ENCODE peak calls at places on chromosomes 2 and 18, in five cellular contexts. One of them, this sample, is unnamed.

GRCh38 chr2:217555075-217555876 is 447.5 kb downstream of the TNS1 start:
- DNase-seq in H9: peak; percentile 72
- DNase-seq in cardiac muscle cell: no peak
- DNase-seq in tibial artery: no peak
- DNase-seq in MM.1S: no peak
- DNase-seq in this sample: no peak

GRCh38 chr2:203673933-203674332 is 32.5 kb upstream of the CD28 start:
- DNase-seq in H9: no peak
- DNase-seq in tibial artery: no peak
- DNase-seq in cardiac muscle cell: peak; percentile 47
- DNase-seq in MM.1S: peak; percentile 96
- DNase-seq in this sample: no peak

GRCh38 chr2:30321466-30321865 is 90.1 kb downstream of the LBH start:
- DNase-seq in H9: no peak
- DNase-seq in tibial artery: no peak
- DNase-seq in cardiac muscle cell: peak; percentile 10
- DNase-seq in MM.1S: no peak
- DNase-seq in this sample: no peak

GRCh38 chr2:221680548-221680947 is 108.4 kb upstream of the EPHA4 start:
- DNase-seq in MM.1S: no peak
- DNase-seq in tibial artery: no peak
- DNase-seq in cardiac muscle cell: no peak
- DNase-seq in H9: no peak
- DNase-seq in this sample: no peak

GRCh38 chr2:29336741-29337340 is 221.6 kb downstream of the CLIP4 start:
- DNase-seq in H9: no peak
- DNase-seq in tibial artery: no peak
- DNase-seq in cardiac muscle cell: no peak
- DNase-seq in MM.1S: no peak
- DNase-seq in this sample: no peak

GRCh38 chr2:43685350-43685749 is 9.1 kb upstream of the C1GALT1C1L start:
- DNase-seq in MM.1S: no peak
- DNase-seq in H9: no peak
- DNase-seq in tibial artery: no peak
- DNase-seq in cardiac muscle cell: no peak
- DNase-seq in this sample: no peak

GRCh38 chr2:237487496-237487895 is 445 bp downstream of the MLPH start:
- DNase-seq in H9: no peak
- DNase-seq in cardiac muscle cell: no peak
- DNase-seq in tibial artery: no peak
- DNase-seq in MM.1S: no peak
- DNase-seq in this sample: no peak

GRCh38 chr2:223585691-223586090 is 16.5 kb downstream of the SCG2 start:
- DNase-seq in H9: no peak
- DNase-seq in MM.1S: no peak
- DNase-seq in cardiac muscle cell: peak; percentile 57
- DNase-seq in tibial artery: no peak
- DNase-seq in this sample: no peak

GRCh38 chr2:18430996-18431748 is 129.3 kb downstream of the RDH14 start:
- DNase-seq in tibial artery: no peak
- DNase-seq in MM.1S: no peak
- DNase-seq in H9: no peak
- DNase-seq in cardiac muscle cell: no peak
- DNase-seq in this sample: no peak

GRCh38 chr18:61963705-61964104 is 70.9 kb upstream of the RNF152 start:
- DNase-seq in tibial artery: no peak
- DNase-seq in MM.1S: no peak
- DNase-seq in cardiac muscle cell: no peak
- DNase-seq in H9: no peak
- DNase-seq in this sample: no peak

GRCh38 chr18:28086530-28087172 is 90.3 kb downstream of the CDH2 start:
- DNase-seq in H9: no peak
- DNase-seq in cardiac muscle cell: peak; percentile 87
- DNase-seq in tibial artery: no peak
- DNase-seq in MM.1S: no peak
- DNase-seq in this sample: no peak

GRCh38 chr18:13617826-13618515 is 108.4 kb downstream of the FAM210A start:
- DNase-seq in cardiac muscle cell: no peak
- DNase-seq in H9: no peak
- DNase-seq in MM.1S: no peak
- DNase-seq in tibial artery: no peak
- DNase-seq in this sample: no peak

GRCh38 chr18:71252351-71252862 is 963.6 kb downstream of the SOCS6 start:
- DNase-seq in MM.1S: no peak
- DNase-seq in cardiac muscle cell: no peak
- DNase-seq in H9: no peak
- DNase-seq in tibial artery: no peak
- DNase-seq in this sample: no peak

GRCh38 chr2:9463698-9464034 is 10.7 kb upstream of the IAH1 start:
- DNase-seq in tibial artery: no peak
- DNase-seq in H9: no peak
- DNase-seq in MM.1S: no peak
- DNase-seq in cardiac muscle cell: no peak
- DNase-seq in this sample: no peak

GRCh38 chr2:210540471-210541257 is 15.7 kb upstream of the CPS1 start:
- DNase-seq in H9: no peak
- DNase-seq in MM.1S: no peak
- DNase-seq in cardiac muscle cell: no peak
- DNase-seq in tibial artery: no peak
- DNase-seq in this sample: no peak

GRCh38 chr2:168348076-168348475 is 100.7 kb upstream of the STK39 start:
- DNase-seq in H9: peak; percentile 81
- DNase-seq in cardiac muscle cell: peak; percentile 56
- DNase-seq in tibial artery: no peak
- DNase-seq in MM.1S: peak; percentile 49
- DNase-seq in this sample: no peak

GRCh38 chr2:240310645-240311044 is 124.8 kb upstream of the GPC1 start:
- DNase-seq in cardiac muscle cell: no peak
- DNase-seq in tibial artery: peak; percentile 37
- DNase-seq in MM.1S: no peak
- DNase-seq in H9: peak; percentile 17
- DNase-seq in this sample: no peak

GRCh38 chr2:58056201-58056916 is 9.8 kb downstream of the VRK2 start:
- DNase-seq in H9: no peak
- DNase-seq in MM.1S: no peak
- DNase-seq in tibial artery: no peak
- DNase-seq in cardiac muscle cell: no peak
- DNase-seq in this sample: no peak

GRCh38 chr18:58186258-58186948 is 142.4 kb downstream of the NEDD4L start:
- DNase-seq in tibial artery: no peak
- DNase-seq in H9: no peak
- DNase-seq in cardiac muscle cell: peak; percentile 50
- DNase-seq in MM.1S: no peak
- DNase-seq in this sample: no peak

GRCh38 chr2:180790891-180791290 is 189.5 kb upstream of the UBE2E3 start:
- DNase-seq in H9: no peak
- DNase-seq in tibial artery: no peak
- DNase-seq in MM.1S: no peak
- DNase-seq in cardiac muscle cell: peak; percentile 46
- DNase-seq in this sample: no peak

GRCh38 chr2:128472789-128473174 is 154.1 kb upstream of the HS6ST1 start:
- DNase-seq in H9: no peak
- DNase-seq in MM.1S: no peak
- DNase-seq in cardiac muscle cell: peak; percentile 80
- DNase-seq in tibial artery: no peak
- DNase-seq in this sample: no peak
- TF ChIP-seq CTCF in H9: no peak
- TF ChIP-seq CTCF in MM.1S: no peak
- TF ChIP-seq CTCF in cardiac muscle cell: peak; percentile 14
- TF ChIP-seq CTCF in tibial artery: no peak
- TF ChIP-seq CTCF in this sample: no peak

DNA sequence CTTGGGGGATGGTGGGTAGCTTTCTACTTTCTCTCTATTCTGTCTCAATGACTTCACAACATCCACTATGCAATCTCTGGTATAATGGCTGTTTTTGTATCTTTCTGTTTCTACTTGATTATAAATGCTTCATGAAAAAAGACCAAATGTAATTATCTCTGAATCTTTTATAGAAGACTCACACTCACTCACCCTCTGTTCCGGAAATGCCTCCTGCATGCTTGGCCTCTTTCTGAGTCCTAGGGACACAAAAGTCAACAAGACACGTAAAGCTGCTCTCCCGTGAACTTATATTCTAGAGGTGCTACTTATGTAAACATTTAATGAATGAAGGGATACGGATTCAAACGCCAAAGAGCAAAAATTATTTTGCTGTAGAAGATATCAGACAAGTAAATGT is 502.2 kb upstream of the SOX11 start:
- DNase-seq in tibial artery: no peak
- DNase-seq in MM.1S: no peak
- DNase-seq in H9: no peak
- DNase-seq in cardiac muscle cell: no peak
- DNase-seq in this sample: no peak
- H3K9me3 ChIP-seq in tibial artery: no peaks in the 10 kb centered on the region
- H3K9me3 ChIP-seq in MM.1S: no peaks in the 10 kb centered on the region
- H3K9me3 ChIP-seq in H9: no peaks in the 10 kb centered on the region
- H3K9me3 ChIP-seq in cardiac muscle cell: no peaks in the 10 kb centered on the region
- H3K9me3 ChIP-seq in this sample: no peaks in the 10 kb centered on the region

DNA sequence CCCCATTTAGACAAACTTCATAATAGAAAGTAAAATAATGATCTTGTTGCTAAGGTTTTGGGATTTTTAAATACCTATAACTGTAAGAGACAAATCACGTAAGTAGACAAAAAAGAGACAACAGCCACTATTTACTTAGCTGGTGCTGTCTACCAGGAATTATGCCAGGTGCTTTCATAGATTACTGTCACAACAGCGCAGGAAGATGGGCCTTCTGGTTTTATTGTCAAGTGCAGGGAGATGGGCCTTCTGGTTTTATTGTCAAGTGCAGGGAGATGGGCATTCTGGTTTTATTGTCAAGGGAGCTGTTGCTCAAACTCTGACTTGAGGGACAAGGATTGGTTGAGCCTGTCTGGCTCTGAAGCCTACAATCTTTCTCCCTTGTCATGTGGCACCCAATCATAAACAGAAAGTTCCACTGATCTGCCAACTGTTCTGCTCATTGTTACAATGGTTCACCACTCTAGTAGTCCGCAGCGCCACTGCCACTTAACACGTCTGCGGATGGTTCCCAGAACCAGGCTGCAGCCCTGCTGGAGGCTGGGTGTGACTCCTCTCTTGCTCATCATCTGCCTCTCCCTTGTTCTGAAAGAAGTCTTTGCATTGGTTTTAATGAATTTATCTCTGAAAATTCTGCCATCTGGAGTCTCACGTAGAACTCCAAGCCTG is 95.1 kb downstream of the RNF144A start:
- DNase-seq in cardiac muscle cell: peak; percentile 50
- DNase-seq in MM.1S: no peak
- DNase-seq in H9: no peak
- DNase-seq in tibial artery: no peak
- DNase-seq in this sample: no peak
- H3K27ac ChIP-seq in cardiac muscle cell: no peak overlapping the region
- H3K27ac ChIP-seq in MM.1S: no peak overlapping the region
- H3K27ac ChIP-seq in H9: no peak overlapping the region
- H3K27ac ChIP-seq in tibial artery: no peak overlapping the region
- H3K27ac ChIP-seq in this sample: no peak overlapping the region

GRCh38 chr18:23452728-23453656 is at the start of gene RIOK3:
- DNase-seq in MM.1S: peak; percentile 98
- DNase-seq in H9: peak; percentile 98
- DNase-seq in cardiac muscle cell: peak; percentile 95
- DNase-seq in tibial artery: peak; percentile 99
- DNase-seq in this sample: peak; percentile 71
- TF ChIP-seq CTCF in MM.1S: no peak
- TF ChIP-seq CTCF in H9: no peak
- TF ChIP-seq CTCF in cardiac muscle cell: no peak
- TF ChIP-seq CTCF in tibial artery: no peak
- TF ChIP-seq CTCF in this sample: no peak

GRCh38 chr2:2159336-2159735 is 171.7 kb downstream of the MYT1L start:
- DNase-seq in MM.1S: no peak
- DNase-seq in cardiac muscle cell: no peak
- DNase-seq in tibial artery: no peak
- DNase-seq in H9: no peak
- DNase-seq in this sample: no peak
- H3K9me3 ChIP-seq in MM.1S: no peaks in the 10 kb centered on the region
- H3K9me3 ChIP-seq in cardiac muscle cell: no peaks in the 10 kb centered on the region
- H3K9me3 ChIP-seq in tibial artery: peaks cover 11% of the 10 kb centered on the region
- H3K9me3 ChIP-seq in H9: peaks cover 4% of the 10 kb centered on the region
- H3K9me3 ChIP-seq in this sample: peaks cover 3% of the 10 kb centered on the region

This sample was measured in CD4-positive, alpha-beta T cell.